ENCODE peak calls at places on chromosomes 7 and 10, in six cellular contexts. One of them, this sample, is unnamed.

GRCh38 chr10:51073461-51074237 is 638 bp upstream of the PRKG1 start:
- DNase-seq in B cell: peak
- DNase-seq in fibroblast of pulmonary artery: peak
- DNase-seq in esophagus squamous epithelium: no peak
- DNase-seq in astrocyte of the spinal cord: no peak
- DNase-seq in HFF-Myc: no peak
- DNase-seq in this sample: no peak

GRCh38 chr10:128522551-128523289 is 396.5 kb upstream of the MKI67 start:
- DNase-seq in B cell: no peak
- DNase-seq in fibroblast of pulmonary artery: no peak
- DNase-seq in esophagus squamous epithelium: no peak
- DNase-seq in astrocyte of the spinal cord: no peak
- DNase-seq in HFF-Myc: no peak
- DNase-seq in this sample: no peak

GRCh38 chr7:148367701-148368475 is 222.7 kb upstream of the C7orf33 start:
- DNase-seq in B cell: no peak
- DNase-seq in fibroblast of pulmonary artery: no peak
- DNase-seq in esophagus squamous epithelium: no peak
- DNase-seq in astrocyte of the spinal cord: no peak
- DNase-seq in HFF-Myc: no peak
- DNase-seq in this sample: no peak

GRCh38 chr7:95586951-95587301 is 9.4 kb downstream of the PDK4 start:
- DNase-seq in B cell: no peak
- DNase-seq in fibroblast of pulmonary artery: no peak
- DNase-seq in esophagus squamous epithelium: no peak
- DNase-seq in astrocyte of the spinal cord: no peak
- DNase-seq in HFF-Myc: no peak
- DNase-seq in this sample: no peak

GRCh38 chr7:135441791-135442190 is 68.1 kb downstream of the CNOT4 start:
- DNase-seq in B cell: no peak
- DNase-seq in fibroblast of pulmonary artery: peak
- DNase-seq in esophagus squamous epithelium: no peak
- DNase-seq in astrocyte of the spinal cord: peak
- DNase-seq in HFF-Myc: peak
- DNase-seq in this sample: no peak

GRCh38 chr7:21135437-21135836 is 292.4 kb upstream of the SP4 start:
- DNase-seq in B cell: no peak
- DNase-seq in fibroblast of pulmonary artery: no peak
- DNase-seq in esophagus squamous epithelium: no peak
- DNase-seq in astrocyte of the spinal cord: no peak
- DNase-seq in HFF-Myc: no peak
- DNase-seq in this sample: no peak

GRCh38 chr10:8048281-8049008 is 6.0 kb upstream of the GATA3 start:
- DNase-seq in B cell: peak
- DNase-seq in fibroblast of pulmonary artery: no peak
- DNase-seq in esophagus squamous epithelium: no peak
- DNase-seq in astrocyte of the spinal cord: no peak
- DNase-seq in HFF-Myc: no peak
- DNase-seq in this sample: peak

GRCh38 chr7:100855515-100855914 is 3.0 kb downstream of the SLC12A9 start:
- DNase-seq in B cell: no peak
- DNase-seq in fibroblast of pulmonary artery: no peak
- DNase-seq in esophagus squamous epithelium: no peak
- DNase-seq in astrocyte of the spinal cord: no peak
- DNase-seq in HFF-Myc: no peak
- DNase-seq in this sample: no peak

GRCh38 chr7:55484834-55485233 is 87.5 kb downstream of the VOPP1 start:
- DNase-seq in B cell: no peak
- DNase-seq in fibroblast of pulmonary artery: no peak
- DNase-seq in esophagus squamous epithelium: no peak
- DNase-seq in astrocyte of the spinal cord: peak
- DNase-seq in HFF-Myc: no peak
- DNase-seq in this sample: no peak

GRCh38 chr10:86765548-86765947 is 9.1 kb downstream of the BMPR1A start:
- DNase-seq in B cell: no peak
- DNase-seq in fibroblast of pulmonary artery: no peak
- DNase-seq in esophagus squamous epithelium: no peak
- DNase-seq in astrocyte of the spinal cord: no peak
- DNase-seq in HFF-Myc: no peak
- DNase-seq in this sample: no peak

GRCh38 chr7:66682350-66683093 is 53.8 kb downstream of the KCTD7 start:
- DNase-seq in B cell: no peak
- DNase-seq in fibroblast of pulmonary artery: peak
- DNase-seq in esophagus squamous epithelium: no peak
- DNase-seq in astrocyte of the spinal cord: no peak
- DNase-seq in HFF-Myc: no peak
- DNase-seq in this sample: peak

GRCh38 chr7:147519062-147519461 is 1071.5 kb upstream of the C7orf33 start:
- DNase-seq in B cell: no peak
- DNase-seq in fibroblast of pulmonary artery: no peak
- DNase-seq in esophagus squamous epithelium: no peak
- DNase-seq in astrocyte of the spinal cord: no peak
- DNase-seq in HFF-Myc: no peak
- DNase-seq in this sample: no peak

GRCh38 chr10:22648547-22648961 is 65.8 kb downstream of the PIP4K2A start:
- DNase-seq in B cell: no peak
- DNase-seq in fibroblast of pulmonary artery: peak
- DNase-seq in esophagus squamous epithelium: no peak
- DNase-seq in astrocyte of the spinal cord: peak
- DNase-seq in HFF-Myc: peak
- DNase-seq in this sample: no peak

GRCh38 chr10:124124123-124124768 is 30.8 kb upstream of the CHST15 start:
- DNase-seq in B cell: peak
- DNase-seq in fibroblast of pulmonary artery: no peak
- DNase-seq in esophagus squamous epithelium: no peak
- DNase-seq in astrocyte of the spinal cord: no peak
- DNase-seq in HFF-Myc: no peak
- DNase-seq in this sample: no peak

GRCh38 chr10:112131361-112131760 is 52.2 kb downstream of the GPAM start:
- DNase-seq in B cell: no peak
- DNase-seq in fibroblast of pulmonary artery: no peak
- DNase-seq in esophagus squamous epithelium: no peak
- DNase-seq in astrocyte of the spinal cord: no peak
- DNase-seq in HFF-Myc: no peak
- DNase-seq in this sample: no peak

GRCh38 chr7:84837405-84837804 is 349.5 kb downstream of the SEMA3D start:
- DNase-seq in B cell: no peak
- DNase-seq in fibroblast of pulmonary artery: no peak
- DNase-seq in esophagus squamous epithelium: no peak
- DNase-seq in astrocyte of the spinal cord: peak
- DNase-seq in HFF-Myc: peak
- DNase-seq in this sample: no peak

GRCh38 chr7:106871793-106872571 is 6.9 kb downstream of the PIK3CG start:
- DNase-seq in B cell: no peak
- DNase-seq in fibroblast of pulmonary artery: no peak
- DNase-seq in esophagus squamous epithelium: no peak
- DNase-seq in astrocyte of the spinal cord: no peak
- DNase-seq in HFF-Myc: no peak
- DNase-seq in this sample: no peak

GRCh38 chr7:117982071-117983055 is 109.1 kb upstream of the CTTNBP2 start:
- DNase-seq in B cell: no peak
- DNase-seq in fibroblast of pulmonary artery: no peak
- DNase-seq in esophagus squamous epithelium: no peak
- DNase-seq in astrocyte of the spinal cord: no peak
- DNase-seq in HFF-Myc: no peak
- DNase-seq in this sample: no peak

GRCh38 chr7:145850636-145851035 is 266.0 kb upstream of the CNTNAP2 start:
- DNase-seq in B cell: no peak
- DNase-seq in fibroblast of pulmonary artery: no peak
- DNase-seq in esophagus squamous epithelium: no peak
- DNase-seq in astrocyte of the spinal cord: no peak
- DNase-seq in HFF-Myc: no peak
- DNase-seq in this sample: no peak

GRCh38 chr7:144830811-144831210 is 5.0 kb downstream of the TPK1 start:
- DNase-seq in B cell: no peak
- DNase-seq in fibroblast of pulmonary artery: peak
- DNase-seq in esophagus squamous epithelium: no peak
- DNase-seq in astrocyte of the spinal cord: peak
- DNase-seq in HFF-Myc: no peak
- DNase-seq in this sample: no peak

GRCh38 chr10:30433286-30433778 is 652 bp upstream of the MAP3K8 start:
- DNase-seq in B cell: no peak
- DNase-seq in fibroblast of pulmonary artery: peak
- DNase-seq in esophagus squamous epithelium: peak
- DNase-seq in astrocyte of the spinal cord: peak
- DNase-seq in HFF-Myc: no peak
- DNase-seq in this sample: peak

GRCh38 chr7:115449689-115450088 is 527.8 kb downstream of the MDFIC start:
- DNase-seq in B cell: no peak
- DNase-seq in fibroblast of pulmonary artery: no peak
- DNase-seq in esophagus squamous epithelium: no peak
- DNase-seq in astrocyte of the spinal cord: no peak
- DNase-seq in HFF-Myc: no peak
- DNase-seq in this sample: no peak

GRCh38 chr10:122259075-122259466 is 12.0 kb upstream of the BTBD16 start:
- DNase-seq in B cell: no peak
- DNase-seq in fibroblast of pulmonary artery: no peak
- DNase-seq in esophagus squamous epithelium: no peak
- DNase-seq in astrocyte of the spinal cord: no peak
- DNase-seq in HFF-Myc: no peak
- DNase-seq in this sample: no peak

GRCh38 chr10:6201511-6201975 is 1.2 kb upstream of the PFKFB3 start:
- DNase-seq in B cell: peak
- DNase-seq in fibroblast of pulmonary artery: peak
- DNase-seq in esophagus squamous epithelium: peak
- DNase-seq in astrocyte of the spinal cord: peak
- DNase-seq in HFF-Myc: no peak
- DNase-seq in this sample: peak

GRCh38 chr10:117970962-117971361 is 75.8 kb downstream of the RAB11FIP2 start:
- DNase-seq in B cell: no peak
- DNase-seq in fibroblast of pulmonary artery: no peak
- DNase-seq in esophagus squamous epithelium: no peak
- DNase-seq in astrocyte of the spinal cord: no peak
- DNase-seq in HFF-Myc: no peak
- DNase-seq in this sample: no peak

GRCh38 chr7:106329971-106330733 is 45.4 kb upstream of the NAMPT start:
- DNase-seq in B cell: no peak
- DNase-seq in fibroblast of pulmonary artery: peak
- DNase-seq in esophagus squamous epithelium: no peak
- DNase-seq in astrocyte of the spinal cord: peak
- DNase-seq in HFF-Myc: no peak
- DNase-seq in this sample: no peak

GRCh38 chr7:66050990-66051424 is 24.6 kb upstream of the ASL start:
- DNase-seq in B cell: no peak
- DNase-seq in fibroblast of pulmonary artery: peak
- DNase-seq in esophagus squamous epithelium: no peak
- DNase-seq in astrocyte of the spinal cord: peak
- DNase-seq in HFF-Myc: peak
- DNase-seq in this sample: no peak

GRCh38 chr10:3426190-3426845 is 253.7 kb upstream of the PITRM1 start:
- DNase-seq in B cell: no peak
- DNase-seq in fibroblast of pulmonary artery: peak
- DNase-seq in esophagus squamous epithelium: no peak
- DNase-seq in astrocyte of the spinal cord: peak
- DNase-seq in HFF-Myc: peak
- DNase-seq in this sample: no peak

GRCh38 chr10:3427316-3427715 is 254.7 kb upstream of the PITRM1 start:
- DNase-seq in B cell: no peak
- DNase-seq in fibroblast of pulmonary artery: no peak
- DNase-seq in esophagus squamous epithelium: no peak
- DNase-seq in astrocyte of the spinal cord: no peak
- DNase-seq in HFF-Myc: no peak
- DNase-seq in this sample: no peak

GRCh38 chr10:3425713-3426112 is 253.1 kb upstream of the PITRM1 start:
- DNase-seq in B cell: no peak
- DNase-seq in fibroblast of pulmonary artery: no peak
- DNase-seq in esophagus squamous epithelium: no peak
- DNase-seq in astrocyte of the spinal cord: no peak
- DNase-seq in HFF-Myc: no peak
- DNase-seq in this sample: no peak

GRCh38 chr10:3429651-3430050 is 257.1 kb upstream of the PITRM1 start:
- DNase-seq in B cell: no peak
- DNase-seq in fibroblast of pulmonary artery: no peak
- DNase-seq in esophagus squamous epithelium: no peak
- DNase-seq in astrocyte of the spinal cord: no peak
- DNase-seq in HFF-Myc: no peak
- DNase-seq in this sample: no peak

GRCh38 chr10:3427846-3428442 is 255.4 kb upstream of the PITRM1 start:
- DNase-seq in B cell: no peak
- DNase-seq in fibroblast of pulmonary artery: no peak
- DNase-seq in esophagus squamous epithelium: no peak
- DNase-seq in astrocyte of the spinal cord: no peak
- DNase-seq in HFF-Myc: no peak
- DNase-seq in this sample: no peak
- TF ChIP-seq CTCF in B cell: no peak
- TF ChIP-seq CTCF in fibroblast of pulmonary artery: no peak
- TF ChIP-seq CTCF in esophagus squamous epithelium: no peak
- TF ChIP-seq CTCF in astrocyte of the spinal cord: no peak
- TF ChIP-seq CTCF in HFF-Myc: no peak
- TF ChIP-seq CTCF in this sample: no peak

GRCh38 chr7:71868797-71869196 is 543.3 kb downstream of the CALN1 start:
- DNase-seq in B cell: no peak
- DNase-seq in fibroblast of pulmonary artery: no peak
- DNase-seq in esophagus squamous epithelium: no peak
- DNase-seq in astrocyte of the spinal cord: peak
- DNase-seq in HFF-Myc: no peak
- DNase-seq in this sample: no peak

GRCh38 chr7:71867626-71868025 is 544.5 kb downstream of the CALN1 start:
- DNase-seq in B cell: no peak
- DNase-seq in fibroblast of pulmonary artery: no peak
- DNase-seq in esophagus squamous epithelium: no peak
- DNase-seq in astrocyte of the spinal cord: no peak
- DNase-seq in HFF-Myc: no peak
- DNase-seq in this sample: no peak

GRCh38 chr7:71871446-71871845 is 540.7 kb downstream of the CALN1 start:
- DNase-seq in B cell: no peak
- DNase-seq in fibroblast of pulmonary artery: no peak
- DNase-seq in esophagus squamous epithelium: no peak
- DNase-seq in astrocyte of the spinal cord: no peak
- DNase-seq in HFF-Myc: no peak
- DNase-seq in this sample: no peak
- TF ChIP-seq CTCF in B cell: no peak
- TF ChIP-seq CTCF in fibroblast of pulmonary artery: no peak
- TF ChIP-seq CTCF in esophagus squamous epithelium: no peak
- TF ChIP-seq CTCF in astrocyte of the spinal cord: peak
- TF ChIP-seq CTCF in HFF-Myc: peak
- TF ChIP-seq CTCF in this sample: no peak

DNA sequence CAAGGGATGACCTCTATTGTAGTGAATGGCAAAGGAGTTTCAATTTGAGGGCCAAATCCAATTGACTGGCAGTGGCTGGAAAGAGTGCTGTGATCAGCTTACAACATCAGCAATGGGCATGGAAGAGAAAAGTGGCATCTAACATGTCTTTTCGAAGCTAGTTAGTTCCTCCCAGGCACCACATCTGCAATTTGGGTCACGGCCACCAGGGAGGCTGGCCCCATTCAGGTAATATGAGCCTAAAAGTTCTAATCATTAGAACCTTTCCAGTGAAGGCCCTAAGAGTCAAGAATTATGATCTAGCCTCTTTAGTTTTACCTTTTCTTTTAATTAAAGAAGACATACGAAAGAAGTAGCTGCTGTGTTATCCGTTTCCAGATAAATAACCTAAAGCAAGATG is 17.3 kb downstream of the CRTAC1 start:
- DNase-seq in B cell: no peak
- DNase-seq in fibroblast of pulmonary artery: no peak
- DNase-seq in esophagus squamous epithelium: no peak
- DNase-seq in astrocyte of the spinal cord: no peak
- DNase-seq in HFF-Myc: no peak
- DNase-seq in this sample: no peak
- TF ChIP-seq CTCF in B cell: no peak
- TF ChIP-seq CTCF in fibroblast of pulmonary artery: no peak
- TF ChIP-seq CTCF in esophagus squamous epithelium: no peak
- TF ChIP-seq CTCF in astrocyte of the spinal cord: no peak
- TF ChIP-seq CTCF in HFF-Myc: no peak
- TF ChIP-seq CTCF in this sample: no peak

GRCh38 chr7:104341545-104341944 is 13.1 kb downstream of the LHFPL3 start:
- DNase-seq in B cell: no peak
- DNase-seq in fibroblast of pulmonary artery: no peak
- DNase-seq in esophagus squamous epithelium: no peak
- DNase-seq in astrocyte of the spinal cord: no peak
- DNase-seq in HFF-Myc: no peak
- DNase-seq in this sample: peak
- TF ChIP-seq CTCF in B cell: no peak
- TF ChIP-seq CTCF in fibroblast of pulmonary artery: no peak
- TF ChIP-seq CTCF in esophagus squamous epithelium: no peak
- TF ChIP-seq CTCF in astrocyte of the spinal cord: peak
- TF ChIP-seq CTCF in HFF-Myc: peak
- TF ChIP-seq CTCF in this sample: no peak